ENCODE peak calls at places on chromosome 19, in six cellular contexts. X is upper lobe of right lung, T is heart left ventricle, P is mesenchymal stem cell, V is IMR-90, S is RWPE2. K is an unnamed sample.

GRCh38 chr19:30742981-30743380 is 370.8 kb downstream of the ZNF536 start:
- DNase-seq in X (no peak), T (no peak), P (no peak), V (no peak), S (no peak), K (no peak)

GRCh38 chr19:18223860-18224524 is 2.2 kb downstream of the PDE4C start:
- DNase-seq in X (peak; percentile 77), T (peak; percentile 39), P (no peak), V (no peak), S (no peak), K (no peak)

GRCh38 chr19:33152178-33152577 is 20.3 kb downstream of the WDR88 start:
- DNase-seq in X (no peak), T (no peak), P (no peak), V (peak; percentile 50), S (no peak), K (no peak)

GRCh38 chr19:32289566-32290210 is 55.7 kb upstream of the ZNF507 start:
- DNase-seq in X (no peak), T (no peak), P (no peak), V (no peak), S (no peak), K (no peak)

GRCh38 chr19:932647-933552 is 7.1 kb downstream of the ARID3A start:
- DNase-seq in X (peak; percentile 77), T (peak; percentile 79), P (peak; percentile 95), V (peak; percentile 94), S (peak; percentile 85), K (no peak)

GRCh38 chr19:56692496-56692895 is 20.9 kb upstream of the ZNF835 start:
- DNase-seq in X (no peak), T (no peak), P (no peak), V (no peak), S (no peak), K (no peak)

GRCh38 chr19:18501832-18502231 is 20.0 kb downstream of the ELL start:
- DNase-seq in X (no peak), T (peak; percentile 56), P (no peak), V (no peak), S (no peak), K (no peak)

GRCh38 chr19:2820112-2820702 is 539 bp downstream of the ZNF554 start:
- DNase-seq in X (no peak), T (no peak), P (peak; percentile 28), V (no peak), S (no peak), K (no peak)

GRCh38 chr19:49333426-49334288 is 1.5 kb upstream of the CD37 start:
- DNase-seq in X (peak; percentile 69), T (peak; percentile 37), P (peak; percentile 35), V (peak; percentile 40), S (no peak), K (no peak)

GRCh38 chr19:30340724-30341595 is 31.2 kb upstream of the ZNF536 start:
- DNase-seq in X (no peak), T (no peak), P (no peak), V (no peak), S (no peak), K (no peak)

GRCh38 chr19:4517451-4518057 is 732 bp downstream of the PLIN4 start:
- DNase-seq in X (no peak), T (no peak), P (no peak), V (no peak), S (no peak), K (no peak)
- H3K4me3 ChIP-seq in X (no peak overlapping the region), T (peak overlapping the region; percentile 63), P (no peak overlapping the region), V (no peak overlapping the region), S (no peak overlapping the region), K (no peak overlapping the region)

GRCh38 chr19:50565984-50566903 is 2.0 kb downstream of the LRRC4B start:
- DNase-seq in X (no peak), T (no peak), P (no peak), V (no peak), S (no peak), K (no peak)
- H3K4me3 ChIP-seq in X (no peak overlapping the region), T (no peak overlapping the region), P (no peak overlapping the region), V (no peak overlapping the region), S (no peak overlapping the region), K (no peak overlapping the region)

GRCh38 chr19:13099073-13099999 is 3.3 kb downstream of the LYL1 start:
- DNase-seq in X (peak; percentile 91), T (peak; percentile 86), P (no peak), V (no peak), S (no peak), K (no peak)
- H3K4me3 ChIP-seq in X (peak overlapping the region; percentile 55), T (peak overlapping the region; percentile 50), P (no peak overlapping the region), V (no peak overlapping the region), S (no peak overlapping the region), K (no peak overlapping the region)

GRCh38 chr19:14088634-14089411 is 1.7 kb downstream of the SAMD1 start:
- DNase-seq in X (no peak), T (no peak), P (no peak), V (no peak), S (no peak), K (no peak)

GRCh38 chr19:14090509-14091085 is at the start of gene SAMD1:
- DNase-seq in X (peak; percentile 95), T (peak; percentile 94), P (peak; percentile 91), V (peak; percentile 83), S (peak; percentile 89), K (no peak)

GRCh38 chr19:14091086-14091884 is 734 bp upstream of the SAMD1 start:
- DNase-seq in X (peak; percentile 81), T (no peak), P (peak; percentile 77), V (peak; percentile 64), S (no peak), K (no peak)

GRCh38 chr19:14089662-14090508 is 666 bp downstream of the SAMD1 start:
- DNase-seq in X (peak; percentile 83), T (peak; percentile 53), P (peak; percentile 74), V (peak; percentile 74), S (no peak), K (no peak)

GRCh38 chr19:14089412-14089661 is 1.2 kb downstream of the SAMD1 start:
- DNase-seq in X (no peak), T (no peak), P (no peak), V (no peak), S (no peak), K (no peak)
- H3K4me3 ChIP-seq in X (peak overlapping the region; percentile 49), T (peak overlapping the region; percentile 89), P (peak overlapping the region; percentile 73), V (peak overlapping the region; percentile 62), S (peak overlapping the region; percentile 64), K (peak overlapping the region; percentile 49)

GRCh38 chr19:41887711-41888382 is 4.9 kb downstream of the ARHGEF1 start:
- DNase-seq in X (peak; percentile 93), T (peak; percentile 31), P (peak; percentile 20), V (peak; percentile 64), S (peak; percentile 98), K (no peak)
- H3K4me3 ChIP-seq in X (peak overlapping the region; percentile 36), T (no peak overlapping the region), P (no peak overlapping the region), V (no peak overlapping the region), S (no peak overlapping the region), K (no peak overlapping the region)

GRCh38 chr19:50838239-50838638 is 4.9 kb upstream of the KLK15 start:
- DNase-seq in X (no peak), T (no peak), P (peak; percentile 2), V (no peak), S (no peak), K (no peak)

GRCh38 chr19:50837300-50837699 is 3.9 kb upstream of the KLK15 start:
- DNase-seq in X (no peak), T (no peak), P (no peak), V (no peak), S (no peak), K (peak; percentile 79)

GRCh38 chr19:50835785-50836542 is 2.6 kb upstream of the KLK15 start:
- DNase-seq in X (peak; percentile 89), T (peak; percentile 64), P (peak; percentile 67), V (peak; percentile 45), S (no peak), K (no peak)

GRCh38 chr19:50835103-50835784 is 1.9 kb upstream of the KLK15 start:
- DNase-seq in X (no peak), T (no peak), P (peak; percentile 29), V (no peak), S (no peak), K (no peak)

GRCh38 chr19:50836543-50837195 is 3.3 kb upstream of the KLK15 start:
- DNase-seq in X (no peak), T (no peak), P (no peak), V (no peak), S (no peak), K (no peak)
- H3K4me3 ChIP-seq in X (no peak overlapping the region), T (no peak overlapping the region), P (no peak overlapping the region), V (no peak overlapping the region), S (no peak overlapping the region), K (peak overlapping the region; percentile 14)

GRCh38 chr19:10095948-10096614 is 6.4 kb downstream of the ANGPTL6 start:
- DNase-seq in X (peak; percentile 95), T (peak; percentile 90), P (peak; percentile 81), V (peak; percentile 89), S (no peak), K (peak; percentile 77)

GRCh38 chr19:10093295-10094186 is 7.4 kb downstream of the SHFL start:
- DNase-seq in X (no peak), T (no peak), P (no peak), V (no peak), S (no peak), K (no peak)

GRCh38 chr19:10092648-10093294 is 6.7 kb downstream of the SHFL start:
- DNase-seq in X (no peak), T (no peak), P (no peak), V (no peak), S (no peak), K (no peak)

GRCh38 chr19:10096615-10096963 is 5.9 kb downstream of the ANGPTL6 start:
- DNase-seq in X (no peak), T (no peak), P (no peak), V (no peak), S (no peak), K (no peak)

DNA sequence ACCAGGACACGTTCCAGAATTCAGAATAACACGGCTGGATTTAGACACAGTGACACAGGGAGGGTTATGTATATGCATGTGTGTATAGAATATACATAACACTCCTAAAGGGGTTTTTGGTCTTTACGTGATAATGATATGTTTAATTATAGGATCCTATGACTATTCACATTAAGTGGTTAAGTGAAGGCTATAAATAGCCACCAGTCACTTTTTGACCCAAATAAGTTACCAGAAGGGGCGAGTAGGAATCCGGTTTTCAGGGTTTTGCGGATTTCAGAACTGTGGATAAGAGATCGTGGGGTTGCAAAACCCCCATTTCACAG is 6.9 kb downstream of the ANGPTL6 start:
- DNase-seq in X (no peak), T (no peak), P (no peak), V (no peak), S (no peak), K (no peak)
- H3K4me3 ChIP-seq in X (peak overlapping the region; percentile 38), T (peak overlapping the region; percentile 15), P (peak overlapping the region; percentile 75), V (peak overlapping the region; percentile 18), S (peak overlapping the region; percentile 5), K (peak overlapping the region; percentile 45)